ENCODE peak calls at places on chromosomes 7 and 10, in six cellular contexts. H is BJ, E is neural progenitor cell, N is NB4, W is osteoblast, V is uterus. L is an unnamed sample.
A peak's percentile ranks its signal among the peaks of the same experiment; 100 is the strongest.

GRCh38 chr10:14353291-14353913 is 22.7 kb upstream of the FRMD4A start:
- DNase-seq in W (no peak), V (no peak), N (no peak), E (no peak), H (no peak), L (no peak)

GRCh38 chr10:72846225-72846624 is 47.3 kb upstream of the OIT3 start:
- DNase-seq in H (peak; percentile 26), E (no peak), W (peak; percentile 58), V (no peak), N (peak; percentile 15), L (peak; percentile 31)

GRCh38 chr7:90759752-90760151 is 163.6 kb downstream of the CDK14 start:
- DNase-seq in E (no peak), H (no peak), W (no peak), N (no peak), V (no peak), L (no peak)

GRCh38 chr7:151727579-151728285 is 149.2 kb downstream of the PRKAG2 start:
- DNase-seq in N (peak; percentile 93), H (peak; percentile 92), V (peak; percentile 92), E (peak; percentile 56), W (peak; percentile 100), L (peak; percentile 83)

GRCh38 chr10:2777946-2778345 is 289.4 kb upstream of the PFKP start:
- DNase-seq in V (no peak), E (no peak), H (no peak), N (no peak), W (no peak), L (no peak)

GRCh38 chr7:76054129-76055120 is 6.5 kb downstream of the MDH2 start:
- DNase-seq in W (peak; percentile 81), H (no peak), V (no peak), N (peak; percentile 96), E (peak; percentile 36), L (no peak)

GRCh38 chr7:150990416-150991186 is at the start of gene NOS3:
- DNase-seq in V (no peak), H (no peak), W (no peak), E (no peak), N (no peak), L (no peak)

GRCh38 chr7:27312820-27313219 is 70.2 kb downstream of the EVX1 start:
- DNase-seq in V (no peak), W (no peak), E (no peak), H (no peak), N (peak; percentile 34), L (no peak)

GRCh38 chr10:85950921-85951320 is 415.7 kb downstream of the GRID1 start:
- DNase-seq in E (no peak), W (no peak), H (no peak), V (no peak), N (no peak), L (no peak)
- TF ChIP-seq CTCF in E (no peak), W (no peak), H (no peak), V (no peak), N (no peak), L (no peak)

DNA sequence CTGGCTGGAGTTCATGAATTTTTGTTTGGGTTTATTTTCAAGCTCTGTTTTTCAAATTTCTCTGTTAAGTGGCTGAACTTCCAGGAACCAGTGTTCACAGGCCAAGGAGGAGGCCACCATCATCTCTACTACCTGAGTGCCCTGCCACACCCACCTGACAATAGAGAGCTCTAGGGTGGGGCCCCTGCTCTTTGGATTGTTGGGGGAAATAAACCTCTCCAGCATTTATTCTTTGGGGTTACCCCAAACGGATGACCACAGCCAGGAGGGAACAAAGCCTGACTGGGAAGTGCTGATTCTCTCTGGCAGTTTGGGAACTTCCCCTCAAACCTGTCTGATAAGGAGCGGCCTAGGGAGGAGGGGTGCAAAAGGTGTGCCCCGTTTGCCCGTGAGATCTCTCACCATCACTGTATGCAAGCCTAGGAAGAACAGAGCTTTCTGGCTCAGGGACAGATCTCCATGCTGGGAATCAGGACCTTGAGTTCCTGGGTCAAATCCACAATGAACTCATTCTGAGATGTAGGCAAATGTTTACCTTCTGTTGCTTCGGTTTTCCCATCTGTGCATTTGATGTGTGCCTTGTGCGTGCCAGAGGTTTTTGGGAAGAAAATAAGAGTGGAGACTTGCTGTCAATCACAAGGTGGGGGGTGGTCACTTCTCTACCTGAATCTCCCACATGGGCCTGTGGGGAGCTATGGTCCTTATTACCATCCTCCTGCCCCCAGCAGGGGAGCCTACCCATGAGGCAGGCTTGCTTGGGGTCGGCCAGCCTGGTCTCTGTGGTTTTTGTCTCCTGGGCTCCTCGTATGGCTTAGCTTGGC is 27.7 kb upstream of the PDCD4 start:
- DNase-seq in H (no peak), E (no peak), V (no peak), N (peak; percentile 43), W (no peak), L (no peak)
- H3K4me3 ChIP-seq in H (no peak overlapping the region), E (no peak overlapping the region), V (no peak overlapping the region), N (no peak overlapping the region), W (no peak overlapping the region), L (no peak overlapping the region)

GRCh38 chr7:45037876-45038275 is 37.9 kb downstream of the CCM2 start:
- DNase-seq in N (no peak), W (no peak), E (no peak), H (no peak), V (no peak), L (no peak)

GRCh38 chr7:45035909-45036308 is 35.9 kb downstream of the CCM2 start:
- DNase-seq in N (no peak), H (no peak), W (no peak), E (no peak), V (no peak), L (no peak)

GRCh38 chr7:45036801-45037200 is 36.8 kb downstream of the CCM2 start:
- DNase-seq in E (no peak), N (no peak), W (no peak), V (no peak), H (no peak), L (no peak)

GRCh38 chr7:45035371-45035770 is 35.4 kb downstream of the CCM2 start:
- DNase-seq in N (no peak), E (no peak), V (no peak), W (peak; percentile 62), H (no peak), L (no peak)

DNA sequence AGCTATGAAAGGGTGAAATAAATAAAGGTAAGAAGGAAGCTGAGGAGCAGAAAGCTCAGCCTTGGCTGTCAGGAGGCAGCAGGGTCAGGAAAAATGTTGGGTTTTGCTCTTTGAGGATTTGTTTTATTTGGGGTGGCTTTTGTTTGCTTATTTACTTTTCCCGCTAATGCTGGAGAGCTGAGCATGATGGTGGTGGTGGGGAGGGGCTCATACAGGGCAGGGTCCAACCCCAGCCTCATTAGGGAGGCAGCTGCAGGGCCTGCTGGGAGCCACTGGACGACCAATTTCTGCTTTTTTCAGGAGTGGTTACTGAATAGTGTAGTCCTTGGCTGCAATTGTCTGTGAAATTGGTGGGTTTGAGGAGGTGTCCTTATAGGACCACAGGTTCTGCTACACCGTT is 36.3 kb downstream of the CCM2 start:
- DNase-seq in H (no peak), E (peak; percentile 39), N (no peak), V (no peak), W (no peak), L (no peak)
- TF ChIP-seq CTCF in H (no peak), E (no peak), N (no peak), V (no peak), W (no peak), L (no peak)

GRCh38 chr10:110278562-110278961 is 26.2 kb downstream of the SMNDC1 start:
- DNase-seq in H (no peak), E (no peak), V (no peak), W (no peak), N (peak; percentile 48), L (no peak)

GRCh38 chr10:110276603-110277002 is 28.1 kb downstream of the SMNDC1 start:
- DNase-seq in E (no peak), H (no peak), V (no peak), W (no peak), N (no peak), L (no peak)

GRCh38 chr10:110275140-110275729 is 29.5 kb downstream of the SMNDC1 start:
- DNase-seq in W (no peak), E (no peak), V (no peak), H (no peak), N (no peak), L (no peak)

GRCh38 chr10:110274629-110275028 is 30.1 kb downstream of the SMNDC1 start:
- DNase-seq in N (no peak), E (no peak), H (no peak), V (no peak), W (no peak), L (no peak)

GRCh38 chr10:110279062-110279986 is 25.4 kb downstream of the SMNDC1 start:
- DNase-seq in N (peak; percentile 82), W (no peak), V (peak; percentile 52), E (peak; percentile 55), H (no peak), L (peak; percentile 14)
- H3K4me3 ChIP-seq in N (no peak overlapping the region), W (peak overlapping the region; percentile 58), V (no peak overlapping the region), E (no peak overlapping the region), H (no peak overlapping the region), L (no peak overlapping the region)

L was measured in AG09309.